ENCODE peak calls at places on chromosomes 4 and X, in ten cellular contexts. J is A549, N is HepG2, M is transverse colon, G is stomach, V is IMR-90, T is ovary, Y is tibial nerve, F is upper lobe of left lung, K is sigmoid colon. O is an unnamed sample.

GRCh38 chr4:122705035-122705434 is 27.5 kb upstream of the BBS12 start:
- DNase-seq in J (no peak), N (no peak), M (no peak), G (no peak), V (no peak), T (no peak), Y (no peak), F (no peak), K (no peak), O (no peak)

GRCh38 chrX:18099745-18100144 is 120.9 kb downstream of the BEND2 start:
- DNase-seq in J (no peak), N (no peak), M (no peak), G (no peak), V (no peak), T (no peak), Y (no peak), F (no peak), K (no peak), O (no peak)

GRCh38 chr4:48296330-48296729 is 26.7 kb upstream of the TEC start:
- DNase-seq in J (no peak), N (no peak), M (no peak), G (no peak), V (peak), T (no peak), Y (no peak), F (no peak), K (no peak), O (no peak)

GRCh38 chrX:25968920-25969319 is 169.2 kb upstream of the MAGEB18 start:
- DNase-seq in J (no peak), N (peak), M (no peak), G (no peak), V (no peak), T (no peak), Y (no peak), F (no peak), K (no peak), O (peak)

GRCh38 chrX:91435465-91435864 is 826 bp downstream of the PABPC5 start:
- DNase-seq in J (no peak), N (no peak), M (no peak), G (no peak), V (no peak), T (peak), Y (no peak), F (no peak), K (no peak), O (no peak)

GRCh38 chr4:173037242-173037641 is 131.4 kb upstream of the GALNT7 start:
- DNase-seq in J (no peak), N (no peak), M (no peak), G (no peak), V (no peak), T (no peak), Y (no peak), F (no peak), K (no peak), O (no peak)

GRCh38 chrX:137748827-137749226 is 182.9 kb downstream of the ZIC3 start:
- DNase-seq in J (no peak), N (no peak), M (no peak), G (no peak), V (no peak), T (no peak), Y (no peak), F (no peak), K (no peak), O (no peak)

GRCh38 chrX:134908235-134908834 is 82.5 kb upstream of the SMIM10 start:
- DNase-seq in J (no peak), N (no peak), M (no peak), G (no peak), V (peak), T (no peak), Y (no peak), F (no peak), K (no peak), O (no peak)

GRCh38 chr4:141375855-141376254 is 155.2 kb downstream of the ZNF330 start:
- DNase-seq in J (peak), N (peak), M (no peak), G (no peak), V (peak), T (no peak), Y (no peak), F (peak), K (no peak), O (no peak)

GRCh38 chr4:122152699-122153328 is 683 bp downstream of the BLTP1 start:
- DNase-seq in J (peak), N (peak), M (peak), G (peak), V (peak), T (no peak), Y (peak), F (peak), K (peak), O (no peak)

GRCh38 chr4:16573181-16573580 is 325.3 kb downstream of the LDB2 start:
- DNase-seq in J (no peak), N (no peak), M (no peak), G (no peak), V (peak), T (no peak), Y (peak), F (no peak), K (no peak), O (no peak)

GRCh38 chrX:153968754-153969124 is 2.9 kb downstream of the HCFC1 start:
- DNase-seq in J (no peak), N (no peak), M (peak), G (no peak), V (no peak), T (no peak), Y (no peak), F (peak), K (peak), O (no peak)

GRCh38 chrX:154374361-154375155 is at the start of gene FLNA:
- DNase-seq in J (no peak), N (no peak), M (peak), G (peak), V (no peak), T (peak), Y (no peak), F (no peak), K (peak), O (no peak)

GRCh38 chrX:15739886-15740285 is 1.8 kb downstream of the CA5B start:
- DNase-seq in J (no peak), N (no peak), M (no peak), G (no peak), V (peak), T (no peak), Y (no peak), F (no peak), K (no peak), O (no peak)

GRCh38 chrX:15747626-15748173 is 9.6 kb downstream of the CA5B start:
- DNase-seq in J (no peak), N (no peak), M (no peak), G (no peak), V (no peak), T (no peak), Y (no peak), F (no peak), K (no peak), O (no peak)

GRCh38 chrX:15749642-15750610 is 11.9 kb downstream of the CA5B start:
- DNase-seq in J (no peak), N (no peak), M (peak), G (peak), V (peak), T (no peak), Y (peak), F (peak), K (no peak), O (no peak)

GRCh38 chrX:15745179-15745578 is 7.1 kb downstream of the CA5B start:
- DNase-seq in J (no peak), N (peak), M (no peak), G (no peak), V (peak), T (no peak), Y (no peak), F (no peak), K (no peak), O (no peak)

GRCh38 chrX:15744181-15744867 is 6.3 kb downstream of the CA5B start:
- DNase-seq in J (no peak), N (peak), M (no peak), G (peak), V (no peak), T (peak), Y (no peak), F (no peak), K (no peak), O (no peak)
- TF ChIP-seq POLR2A in J (no peak), N (no peak), M (no peak), G (no peak), V (no peak), T (no peak), Y (no peak), F (no peak), K (no peak), O (no peak)

GRCh38 chrX:82092307-82092706 is 890.4 kb downstream of the SH3BGRL start:
- DNase-seq in J (no peak), N (no peak), M (no peak), G (no peak), V (no peak), T (no peak), Y (no peak), F (no peak), K (no peak), O (no peak)

DNA sequence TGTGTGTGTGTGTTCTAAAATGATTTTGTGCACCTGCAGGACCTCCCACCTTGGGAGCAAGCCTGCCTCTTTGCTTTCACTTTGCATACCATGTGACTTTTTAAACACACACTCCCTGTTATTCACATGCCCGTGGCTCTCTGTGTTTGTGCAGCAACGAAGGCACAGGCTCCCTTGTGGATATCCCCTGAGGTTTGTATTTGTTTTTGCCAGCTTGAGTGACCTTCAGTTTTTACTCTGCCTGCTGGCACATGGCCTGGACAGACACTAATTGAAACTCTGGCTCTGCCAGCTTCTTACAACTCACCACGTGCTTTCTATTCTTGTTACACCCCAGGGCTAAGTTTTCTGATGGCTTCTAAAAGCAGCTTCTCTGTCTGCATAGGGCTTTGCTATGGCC is 885.8 kb downstream of the SH3BGRL start:
- DNase-seq in J (no peak), N (no peak), M (no peak), G (peak), V (no peak), T (no peak), Y (no peak), F (no peak), K (no peak), O (no peak)
- H3K4me3 ChIP-seq in J (no peak), N (no peak), M (no peak), G (no peak), V (no peak), T (no peak), Y (no peak), F (no peak), K (no peak), O (no peak)

GRCh38 chr4:147354271-147354670 is 126.6 kb upstream of the EDNRA start:
- DNase-seq in J (no peak), N (no peak), M (no peak), G (no peak), V (no peak), T (no peak), Y (no peak), F (no peak), K (no peak), O (no peak)

GRCh38 chr4:147351083-147351787 is 129.7 kb upstream of the EDNRA start:
- DNase-seq in J (no peak), N (no peak), M (no peak), G (no peak), V (peak), T (no peak), Y (no peak), F (no peak), K (no peak), O (no peak)

GRCh38 chr4:147360301-147360700 is 120.6 kb upstream of the EDNRA start:
- DNase-seq in J (no peak), N (no peak), M (no peak), G (no peak), V (peak), T (no peak), Y (no peak), F (no peak), K (no peak), O (no peak)

GRCh38 chr4:147355849-147356248 is 125.0 kb upstream of the EDNRA start:
- DNase-seq in J (no peak), N (no peak), M (no peak), G (no peak), V (peak), T (no peak), Y (no peak), F (no peak), K (no peak), O (no peak)

DNA sequence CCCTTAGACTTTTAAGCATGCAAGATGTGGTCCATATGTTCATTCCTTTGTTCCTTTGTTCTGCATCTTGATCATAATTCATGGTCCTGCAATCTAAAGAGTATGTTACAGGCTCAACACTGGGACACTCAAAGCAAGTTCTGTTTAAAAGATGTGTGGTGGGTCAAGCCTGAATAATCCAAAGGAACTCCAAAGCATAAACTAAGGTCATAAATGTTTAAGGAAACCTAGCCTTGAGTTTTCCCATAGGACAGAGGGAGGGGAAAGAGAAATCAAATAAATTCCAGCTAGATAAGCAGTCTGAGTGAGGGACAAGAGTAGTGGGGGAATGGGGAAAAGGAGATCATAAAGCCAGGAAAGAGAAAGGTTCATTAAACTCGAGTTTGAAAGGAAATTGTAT is 125.9 kb upstream of the EDNRA start:
- DNase-seq in J (no peak), N (no peak), M (no peak), G (no peak), V (peak), T (no peak), Y (no peak), F (no peak), K (no peak), O (no peak)
- TF ChIP-seq CTCF in J (no peak), N (no peak), M (no peak), G (no peak), V (no peak), T (no peak), Y (no peak), F (no peak), K (no peak), O (no peak)

GRCh38 chrX:52934704-52935468 is 23.4 kb downstream of the FAM156A start:
- DNase-seq in J (peak), N (peak), M (peak), G (peak), V (peak), T (peak), Y (peak), F (peak), K (peak), O (peak)
- TF ChIP-seq POLR2A in J (peak), N (peak), M (peak), G (no peak), V (peak), T (peak), Y (peak), F (peak), K (peak), O (no peak)

DNA sequence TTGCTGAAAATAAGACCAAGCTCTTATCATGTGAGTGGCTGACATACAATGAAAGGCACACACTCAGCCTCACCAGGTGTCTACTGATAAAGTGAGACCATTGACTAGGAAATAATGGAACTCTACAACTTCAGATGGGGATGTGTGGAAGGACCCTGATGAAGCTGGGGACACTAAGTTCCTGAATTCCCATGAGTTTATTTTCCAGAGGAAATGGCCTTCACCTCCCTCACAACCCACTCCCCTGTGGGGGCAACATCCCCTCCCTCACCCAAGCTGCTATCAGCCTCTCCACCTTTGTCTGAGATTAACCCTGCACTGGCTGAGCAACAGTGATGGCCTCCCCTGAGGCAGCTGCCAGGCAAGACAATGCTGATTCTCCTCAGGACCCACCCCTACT is 55.2 kb upstream of the SMARCAD1 start:
- DNase-seq in J (no peak), N (no peak), M (no peak), G (no peak), V (no peak), T (no peak), Y (no peak), F (no peak), K (no peak), O (no peak)
- H3K4me3 ChIP-seq in J (no peak), N (no peak), M (no peak), G (no peak), V (no peak), T (no peak), Y (no peak), F (no peak), K (no peak), O (no peak)

DNA sequence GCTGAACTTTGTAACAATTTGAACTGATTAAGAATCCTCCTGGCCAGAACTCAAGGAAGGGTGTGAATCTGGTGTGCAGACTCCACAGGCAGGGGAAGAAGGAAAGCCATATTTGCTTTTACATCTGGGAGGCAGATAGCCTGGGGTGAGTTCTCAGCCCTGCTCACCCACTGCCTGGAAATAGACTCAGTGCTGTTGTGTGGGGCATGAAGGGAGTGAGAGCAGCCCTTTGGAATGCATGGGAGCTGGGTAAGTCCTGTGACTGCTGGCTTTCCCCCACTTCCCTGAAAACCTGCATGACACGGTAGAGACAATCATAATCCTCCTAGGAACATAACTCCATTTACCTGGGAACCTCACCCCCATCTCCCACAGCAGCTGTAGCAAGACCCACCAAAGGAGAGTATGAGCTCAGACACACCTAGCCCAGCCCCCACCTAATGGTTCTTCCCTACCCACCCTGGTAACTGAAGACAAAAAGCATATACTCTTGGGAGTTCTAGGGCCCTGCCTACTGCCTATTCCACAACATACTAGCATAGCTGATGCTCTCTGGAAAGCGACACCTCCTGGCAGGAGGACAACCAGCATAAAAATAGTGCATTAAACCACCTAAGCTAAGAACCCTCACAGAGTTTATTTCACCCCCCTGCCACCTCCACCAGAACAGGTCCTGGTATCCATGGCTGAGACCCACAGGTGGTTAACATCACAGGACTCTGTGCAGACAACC is 59.3 kb upstream of the UBQLN2 start:
- DNase-seq in J (no peak), N (no peak), M (no peak), G (no peak), V (no peak), T (no peak), Y (no peak), F (no peak), K (no peak), O (no peak)
- TF ChIP-seq CTCF in J (no peak), N (no peak), M (no peak), G (no peak), V (no peak), T (no peak), Y (no peak), F (no peak), K (no peak), O (no peak)

GRCh38 chrX:148938348-148938747 is 437.9 kb downstream of the AFF2 start:
- DNase-seq in J (no peak), N (no peak), M (no peak), G (no peak), V (no peak), T (no peak), Y (no peak), F (no peak), K (no peak), O (no peak)

GRCh38 chrX:148928803-148929202 is 428.4 kb downstream of the AFF2 start:
- DNase-seq in J (no peak), N (no peak), M (no peak), G (no peak), V (peak), T (no peak), Y (no peak), F (no peak), K (no peak), O (no peak)

GRCh38 chrX:148930330-148930729 is 429.9 kb downstream of the AFF2 start:
- DNase-seq in J (no peak), N (no peak), M (no peak), G (no peak), V (no peak), T (no peak), Y (no peak), F (no peak), K (no peak), O (no peak)

GRCh38 chrX:148929686-148930085 is 429.3 kb downstream of the AFF2 start:
- DNase-seq in J (no peak), N (no peak), M (no peak), G (no peak), V (peak), T (no peak), Y (no peak), F (no peak), K (no peak), O (no peak)

GRCh38 chrX:148933881-148934280 is 433.5 kb downstream of the AFF2 start:
- DNase-seq in J (no peak), N (no peak), M (no peak), G (no peak), V (no peak), T (no peak), Y (no peak), F (no peak), K (no peak), O (no peak)
- TF ChIP-seq POLR2A in J (no peak), N (no peak), M (no peak), G (no peak), V (no peak), T (no peak), Y (no peak), F (no peak), K (no peak), O (no peak)

DNA sequence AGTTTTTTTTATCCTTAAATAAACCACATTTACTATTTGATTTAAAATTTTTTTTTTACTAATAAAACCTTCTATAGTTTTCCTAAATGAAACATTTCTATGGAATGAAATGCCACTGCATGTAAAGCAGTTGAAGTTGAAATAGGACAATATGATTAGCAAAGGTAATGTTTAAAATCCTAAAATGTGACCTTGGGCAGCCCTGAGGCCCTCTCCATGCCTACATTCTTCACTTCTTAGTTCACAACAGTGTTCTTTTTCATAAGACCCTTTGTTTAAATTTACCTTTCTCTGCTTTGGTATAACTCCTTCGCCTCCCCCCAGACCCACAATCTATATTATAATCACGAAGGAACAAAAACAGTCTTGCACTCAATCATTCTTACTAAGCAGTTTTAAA is 124.4 kb upstream of the NAP1L5 start:
- DNase-seq in J (no peak), N (no peak), M (no peak), G (no peak), V (no peak), T (no peak), Y (no peak), F (no peak), K (no peak), O (no peak)
- H3K4me3 ChIP-seq in J (peak), N (peak), M (peak), G (peak), V (peak), T (peak), Y (peak), F (no peak), K (peak), O (no peak)

DNA sequence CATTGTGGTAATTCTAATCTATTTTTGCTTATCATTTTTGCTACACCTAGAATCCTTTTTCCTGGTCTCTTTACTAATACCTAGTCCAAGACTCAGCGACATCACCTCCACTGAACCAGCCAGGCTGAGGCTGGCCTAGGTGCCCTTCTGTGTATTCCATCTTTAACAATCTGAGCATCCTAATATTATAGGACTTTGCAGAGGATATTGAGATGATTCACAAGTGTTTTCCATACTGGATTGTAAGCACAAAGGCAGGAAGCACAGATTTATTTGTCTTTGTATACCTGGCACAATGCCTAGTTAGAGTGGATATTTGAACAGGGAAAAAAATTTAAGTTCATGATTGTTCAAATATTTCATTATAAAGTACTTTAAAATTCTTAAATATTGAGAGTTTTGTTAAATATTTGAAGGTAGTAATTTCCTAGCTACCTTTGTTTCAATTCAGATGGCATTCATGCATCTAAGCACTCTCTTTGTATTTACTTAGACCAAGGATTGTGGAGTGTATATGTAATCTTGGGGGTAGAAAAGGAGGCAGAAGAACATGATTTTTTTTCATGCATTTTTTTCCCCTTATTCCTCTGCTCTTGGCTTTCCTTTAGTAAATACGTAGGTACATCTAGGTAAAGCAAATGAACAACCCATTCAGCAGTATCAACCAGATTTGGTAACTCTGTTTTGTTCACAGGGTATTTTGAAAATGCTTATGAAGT is 18.4 kb downstream of the SMARCA5 start:
- DNase-seq in J (no peak), N (no peak), M (no peak), G (no peak), V (peak), T (no peak), Y (no peak), F (no peak), K (no peak), O (no peak)
- TF ChIP-seq CTCF in J (no peak), N (no peak), M (no peak), G (no peak), V (no peak), T (no peak), Y (no peak), F (no peak), K (no peak), O (no peak)

O was measured in lower leg skin.